ENCODE peak calls at places on chromosomes 12 and 14, in six cellular contexts. L, O, H, Y, K and B are unnamed samples.

GRCh38 chr12:49983892-49984291 is 11.1 kb downstream of the AQP6 start:
- DNase-seq in O (no peak), Y (peak; percentile 87), L (no peak), K (peak; percentile 73), H (no peak), B (no peak)

GRCh38 chr12:257521-258321 is 4.9 kb downstream of the SLC6A13 start:
- DNase-seq in Y (no peak), H (no peak), K (no peak), O (no peak), L (no peak), B (no peak)

GRCh38 chr12:4584281-4584680 is 22.3 kb downstream of the DYRK4 start:
- DNase-seq in K (no peak), L (no peak), O (peak; percentile 81), H (no peak), Y (no peak), B (no peak)

GRCh38 chr12:132344181-132344580 is 14.8 kb upstream of the GALNT9 start:
- DNase-seq in H (no peak), L (no peak), O (no peak), Y (no peak), K (no peak), B (no peak)

GRCh38 chr12:119204137-119204536 is 25.4 kb downstream of the HSPB8 start:
- DNase-seq in Y (no peak), K (no peak), H (no peak), O (no peak), L (no peak), B (no peak)

GRCh38 chr12:96489392-96490056 is at the start of gene CFAP54:
- DNase-seq in K (peak; percentile 92), H (peak; percentile 65), L (peak; percentile 92), Y (peak; percentile 92), O (peak; percentile 91), B (peak; percentile 94)

GRCh38 chr12:126668538-126668937 is 1598.4 kb upstream of the TMEM132C start:
- DNase-seq in O (no peak), K (peak; percentile 94), Y (peak; percentile 41), H (no peak), L (no peak), B (no peak)

GRCh38 chr12:74071182-74071581 is 466.5 kb upstream of the ATXN7L3B start:
- DNase-seq in H (no peak), O (no peak), L (no peak), Y (no peak), K (no peak), B (no peak)

GRCh38 chr14:103871596-103872480 is 24.5 kb upstream of the PPP1R13B start:
- DNase-seq in O (peak; percentile 80), L (no peak), Y (no peak), H (peak; percentile 12), K (no peak), B (peak; percentile 32)

GRCh38 chr14:99179946-99180345 is 92.1 kb downstream of the BCL11B start:
- DNase-seq in Y (no peak), H (no peak), K (no peak), O (no peak), L (peak; percentile 24), B (no peak)

GRCh38 chr12:41983896-41984295 is 160.8 kb downstream of the GXYLT1 start:
- DNase-seq in H (no peak), O (no peak), K (no peak), L (no peak), Y (no peak), B (no peak)

GRCh38 chr12:119505001-119505400 is 88.6 kb upstream of the TMEM233 start:
- DNase-seq in O (no peak), L (no peak), H (no peak), Y (no peak), K (no peak), B (no peak)

GRCh38 chr14:99377951-99378350 is 102.7 kb downstream of the SETD3 start:
- DNase-seq in H (no peak), O (no peak), L (no peak), Y (no peak), K (no peak), B (no peak)

GRCh38 chr14:57816568-57817284 is 49.2 kb downstream of the SLC35F4 start:
- DNase-seq in Y (no peak), O (no peak), H (no peak), K (no peak), L (no peak), B (no peak)

GRCh38 chr12:88448337-88448944 is 131.8 kb downstream of the KITLG start:
- DNase-seq in H (no peak), Y (no peak), O (no peak), K (no peak), L (no peak), B (no peak)

GRCh38 chr12:93318720-93319522 is 58.8 kb upstream of the NUDT4 start:
- DNase-seq in K (peak; percentile 29), L (no peak), H (no peak), Y (peak; percentile 79), O (no peak), B (no peak)

GRCh38 chr14:70665448-70666363 is 24.0 kb downstream of the TTC9 start:
- DNase-seq in H (peak; percentile 90), Y (no peak), L (peak; percentile 90), K (peak; percentile 30), O (peak; percentile 82), B (no peak)

GRCh38 chr14:93970967-93971634 is 5.3 kb downstream of the ASB2 start:
- DNase-seq in Y (no peak), K (no peak), H (no peak), L (no peak), O (peak; percentile 61), B (peak; percentile 80)

GRCh38 chr14:93971635-93972027 is 4.7 kb downstream of the ASB2 start:
- DNase-seq in H (no peak), Y (no peak), K (no peak), O (peak; percentile 36), L (no peak), B (no peak)

GRCh38 chr14:93969082-93969828 is 7.1 kb downstream of the ASB2 start:
- DNase-seq in O (peak; percentile 78), K (no peak), H (no peak), L (no peak), Y (no peak), B (no peak)

GRCh38 chr14:93972618-93973205 is 3.7 kb downstream of the ASB2 start:
- DNase-seq in K (no peak), O (no peak), H (no peak), L (no peak), Y (no peak), B (no peak)

DNA sequence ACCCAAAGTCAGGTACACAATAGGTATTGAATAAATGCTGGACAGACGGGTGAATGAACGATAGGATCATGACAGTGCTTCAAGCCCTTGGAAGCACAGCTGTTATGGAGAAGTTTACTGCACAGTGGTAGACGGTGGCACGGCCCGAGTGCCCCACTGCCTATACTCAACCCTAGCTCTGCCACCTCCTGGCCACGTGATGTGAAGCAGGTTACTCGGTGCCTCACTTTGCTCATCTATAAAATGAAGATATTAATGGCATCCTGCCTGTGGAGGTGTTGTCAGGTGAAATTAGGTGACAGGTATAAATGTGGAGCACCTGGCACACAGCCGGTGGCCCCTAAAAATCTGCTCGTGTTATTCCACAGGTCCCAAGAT is 5.8 kb downstream of the ASB2 start:
- DNase-seq in L (no peak), O (peak; percentile 76), Y (no peak), H (no peak), K (no peak), B (no peak)
- TF ChIP-seq CTCF in L (peak; percentile 34), O (peak; percentile 89), Y (no peak), H (peak; percentile 53), K (no peak), B (peak; percentile 8)

DNA sequence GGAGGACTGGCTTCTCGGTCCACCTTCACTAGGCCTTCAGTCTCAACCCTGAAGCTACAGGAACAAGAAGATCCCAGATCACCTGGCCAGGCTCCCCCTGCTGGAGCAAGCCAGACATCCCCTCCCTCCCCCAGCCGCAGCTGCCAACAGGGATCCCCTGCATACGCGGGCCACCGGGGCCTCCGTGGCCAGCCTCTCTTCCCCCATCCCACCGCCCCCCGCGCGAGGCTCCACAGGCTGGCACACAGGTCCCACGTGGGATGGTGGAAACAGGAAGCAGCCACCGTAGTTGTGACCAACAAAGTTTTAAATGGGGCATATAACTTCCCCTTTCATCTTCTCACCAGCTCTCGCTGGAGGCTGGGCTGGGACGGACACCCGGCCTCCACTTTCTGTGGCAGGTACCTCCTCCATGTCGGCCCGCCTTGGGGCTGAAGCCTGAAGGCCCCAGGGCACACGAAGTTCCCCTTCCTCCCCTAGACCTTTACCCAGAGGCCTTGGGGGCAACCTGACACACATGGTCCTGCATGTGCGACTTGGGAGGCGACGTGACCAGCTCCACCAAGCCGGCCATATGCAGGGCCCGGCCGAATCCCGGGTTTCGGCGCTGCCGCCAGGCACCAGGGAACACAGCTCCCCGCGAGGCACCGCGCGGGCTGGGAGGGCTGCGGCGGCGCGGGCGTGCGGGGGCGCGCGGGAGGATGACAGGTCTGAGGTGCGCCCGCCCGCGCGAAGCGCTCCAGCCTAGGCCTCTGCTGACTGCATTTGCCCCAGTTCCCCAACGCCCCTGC is 44.4 kb upstream of the PNMA1 start:
- DNase-seq in L (no peak), Y (peak; percentile 56), K (peak; percentile 44), H (no peak), O (peak; percentile 85), B (peak; percentile 75)
- TF ChIP-seq CTCF in L (peak; percentile 61), Y (peak; percentile 44), K (peak; percentile 59), H (peak; percentile 67), O (peak; percentile 82), B (peak; percentile 75)

GRCh38 chr14:76699209-76699608 is 62.1 kb upstream of the VASH1 start:
- DNase-seq in L (no peak), O (no peak), K (no peak), H (no peak), Y (no peak), B (no peak)
- TF ChIP-seq CTCF in L (no peak), O (no peak), K (no peak), H (no peak), Y (no peak), B (no peak)

DNA sequence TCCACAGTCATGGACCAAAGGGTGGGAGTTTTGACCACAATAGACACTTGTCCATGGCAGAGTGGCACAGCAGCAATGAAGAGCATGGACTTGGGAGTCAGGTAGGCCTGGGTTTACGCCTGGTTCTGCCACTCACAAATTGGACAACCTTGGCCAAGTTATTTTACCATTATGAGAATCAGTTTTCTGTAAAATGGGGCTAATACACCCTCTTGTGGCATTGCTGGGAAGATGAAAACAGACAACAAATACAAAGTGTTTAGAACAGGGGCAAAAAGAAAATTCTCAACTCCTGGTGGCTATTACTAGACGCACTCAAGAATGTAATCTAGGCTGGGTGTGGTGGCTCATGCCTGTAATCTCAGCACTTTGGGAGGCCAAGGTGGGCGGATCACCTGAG is 2.6 kb downstream of the C12orf43 start:
- DNase-seq in H (no peak), L (no peak), K (no peak), O (peak; percentile 16), Y (no peak), B (no peak)
- TF ChIP-seq CTCF in H (peak; percentile 37), L (no peak), K (no peak), O (peak; percentile 59), Y (no peak), B (no peak)

GRCh38 chr12:52151859-52152783 is 39.7 kb downstream of the KRT80 start:
- DNase-seq in O (peak; percentile 38), K (peak; percentile 68), Y (peak; percentile 64), L (peak; percentile 91), H (no peak), B (peak; percentile 78)
- TF ChIP-seq CTCF in O (peak; percentile 72), K (peak; percentile 68), Y (peak; percentile 68), L (peak; percentile 95), H (peak; percentile 53), B (peak; percentile 96)